ENCODE peak calls at places on chromosomes 7 and 10, in five cellular contexts. H is activated T-cell treated with anti-CD3 and anti-CD28 coated beads, Interleukin-2, amount 50 U/mL, for 72 hours; N is HTR-8/SVneo; X is activated CD8-positive, alpha-beta memory T cell treated with anti-CD3 and anti-CD28 coated beads for 24 hours; S is ACHN. O is an unnamed sample.

GRCh38 chr7:89002942-89003618 is 207.5 kb upstream of the TEX47 start:
- DNase-seq in H (no peak), N (no peak), S (peak), X (no peak), O (no peak)

GRCh38 chr7:101099969-101100781 is 14.9 kb downstream of the TRIM56 start:
- DNase-seq in H (peak), X (peak), S (peak), N (peak), O (no peak)

GRCh38 chr10:16845248-16845647 is 28.0 kb upstream of the RSU1 start:
- DNase-seq in N (no peak), S (no peak), X (no peak), H (no peak), O (no peak)

GRCh38 chr10:7891634-7892033 is 73.3 kb downstream of the TAF3 start:
- DNase-seq in N (no peak), H (no peak), S (no peak), X (no peak), O (no peak)

GRCh38 chr10:132169031-132169765 is 17.6 kb upstream of the DPYSL4 start:
- DNase-seq in S (no peak), X (no peak), H (no peak), N (no peak), O (no peak)

GRCh38 chr7:112986256-112987031 is 100.2 kb downstream of the GPR85 start:
- DNase-seq in H (no peak), S (no peak), X (no peak), N (no peak), O (no peak)

GRCh38 chr7:130270947-130271790 is 4.5 kb downstream of the CPA2 start:
- DNase-seq in S (no peak), N (no peak), H (no peak), X (no peak), O (no peak)

GRCh38 chr7:36984051-36984492 is 259.8 kb upstream of the AOAH start:
- DNase-seq in H (no peak), S (no peak), X (no peak), N (no peak), O (no peak)

GRCh38 chr7:131007439-131008330 is 273.7 kb upstream of the KLF14 start:
- DNase-seq in S (peak), N (peak), X (peak), H (peak), O (peak)